ENCODE peak calls at places on chromosomes 4 and X, in six cellular contexts. G, Q, T, Z, K and H are unnamed samples.
A peak's percentile ranks its signal among the peaks of the same experiment; 100 is the strongest.

GRCh38 chr4:6270691-6271121 is 1.1 kb downstream of the WFS1 start:
- DNase-seq in T (no peak), Z (no peak), G (no peak), K (no peak), Q (no peak), H (peak; percentile 34)

GRCh38 chr4:25844957-25845712 is 17.7 kb downstream of the SEL1L3 start:
- DNase-seq in T (no peak), Q (no peak), K (no peak), G (no peak), Z (no peak), H (no peak)

GRCh38 chr4:7170012-7170411 is 22.3 kb upstream of the SORCS2 start:
- DNase-seq in K (no peak), G (no peak), Z (no peak), T (no peak), Q (peak; percentile 7), H (no peak)

GRCh38 chr4:151427268-151427667 is 18.3 kb downstream of the FHIP1A start:
- DNase-seq in Q (no peak), K (no peak), T (no peak), G (no peak), Z (no peak), H (no peak)

GRCh38 chrX:47483310-47484268 is 567 bp upstream of the ZNF41 start:
- DNase-seq in K (peak; percentile 49), G (peak; percentile 28), Z (no peak), T (peak; percentile 9), Q (no peak), H (peak; percentile 31)

GRCh38 chr4:174561556-174561955 is 39.3 kb upstream of the HPGD start:
- DNase-seq in Q (no peak), Z (no peak), G (peak; percentile 64), K (no peak), T (no peak), H (no peak)

GRCh38 chrX:46165411-46165810 is 379.8 kb downstream of the ZNF674 start:
- DNase-seq in Z (peak; percentile 14), K (no peak), T (no peak), Q (no peak), G (no peak), H (peak; percentile 77)

GRCh38 chr4:3766207-3766790 is at the start of gene ADRA2C:
- DNase-seq in G (peak; percentile 33), Q (no peak), K (peak; percentile 42), T (peak; percentile 65), Z (no peak), H (peak; percentile 25)

GRCh38 chr4:187993827-187994226 is 1.7 kb upstream of the ZFP42 start:
- DNase-seq in K (no peak), G (peak; percentile 28), T (peak; percentile 37), Z (no peak), Q (no peak), H (no peak)

GRCh38 chr4:167908816-167909215 is 183.5 kb upstream of the ANXA10 start:
- DNase-seq in Q (no peak), K (no peak), G (no peak), T (no peak), Z (no peak), H (no peak)

GRCh38 chr4:84401669-84402068 is 97.4 kb downstream of the NKX6-1 start:
- DNase-seq in K (no peak), G (peak; percentile 2), T (no peak), Z (no peak), Q (no peak), H (no peak)

GRCh38 chr4:2257361-2258001 is 4.4 kb downstream of the MXD4 start:
- DNase-seq in Q (peak; percentile 42), K (peak; percentile 17), T (no peak), G (no peak), Z (no peak), H (no peak)

GRCh38 chr4:108060164-108060563 is 70.5 kb downstream of the HADH start:
- DNase-seq in Z (no peak), T (no peak), Q (no peak), G (peak; percentile 26), K (no peak), H (peak; percentile 47)

GRCh38 chr4:102608190-102608589 is 107.0 kb downstream of the NFKB1 start:
- DNase-seq in G (no peak), T (no peak), Q (no peak), Z (no peak), K (no peak), H (no peak)

GRCh38 chrX:130623508-130623907 is 221.7 kb downstream of the RBMX2 start:
- DNase-seq in K (no peak), Q (no peak), G (no peak), Z (no peak), T (no peak), H (no peak)

GRCh38 chr4:99402765-99403164 is 32.4 kb downstream of the ADH7 start:
- DNase-seq in G (no peak), Q (no peak), K (no peak), T (no peak), Z (no peak), H (no peak)

GRCh38 chrX:68822641-68823410 is 6.0 kb upstream of the EFNB1 start:
- DNase-seq in Z (no peak), T (peak; percentile 42), Q (no peak), G (peak; percentile 50), K (peak; percentile 41), H (peak; percentile 48)

GRCh38 chr4:67101612-67102011 is 443.7 kb downstream of the CENPC start:
- DNase-seq in G (no peak), Q (no peak), T (no peak), K (no peak), Z (no peak), H (no peak)

GRCh38 chr4:152537881-152538280 is 2.0 kb upstream of the FBXW7 start:
- DNase-seq in Z (no peak), Q (no peak), G (no peak), T (no peak), K (no peak), H (no peak)

GRCh38 chr4:41750624-41751324 is 2.2 kb upstream of the PHOX2B start:
- DNase-seq in Z (no peak), K (no peak), T (no peak), G (no peak), Q (no peak), H (no peak)

GRCh38 chr4:173318648-173319211 is 15.4 kb downstream of the HMGB2 start:
- DNase-seq in K (no peak), T (no peak), G (peak; percentile 13), Z (no peak), Q (no peak), H (peak; percentile 60)

GRCh38 chr4:147826288-147826646 is 94.4 kb downstream of the ARHGAP10 start:
- DNase-seq in Q (no peak), Z (no peak), K (no peak), G (no peak), T (no peak), H (no peak)

GRCh38 chr4:186104895-186105720 is 604 bp downstream of the FAM149A start:
- DNase-seq in Q (no peak), K (peak; percentile 54), T (peak; percentile 52), G (no peak), Z (no peak), H (no peak)

GRCh38 chr4:77782102-77782835 is 36.9 kb downstream of the CNOT6L start:
- DNase-seq in Z (no peak), G (no peak), Q (no peak), T (no peak), K (no peak), H (no peak)

GRCh38 chrX:143378851-143379250 is 138.4 kb downstream of the SPANXN3 start:
- DNase-seq in K (no peak), G (no peak), Z (no peak), Q (no peak), T (no peak), H (no peak)
- H3K4me3 ChIP-seq in K (no peak overlapping the region), G (no peak overlapping the region), Z (no peak overlapping the region), Q (no peak overlapping the region), T (no peak overlapping the region), H (no peak overlapping the region)

DNA sequence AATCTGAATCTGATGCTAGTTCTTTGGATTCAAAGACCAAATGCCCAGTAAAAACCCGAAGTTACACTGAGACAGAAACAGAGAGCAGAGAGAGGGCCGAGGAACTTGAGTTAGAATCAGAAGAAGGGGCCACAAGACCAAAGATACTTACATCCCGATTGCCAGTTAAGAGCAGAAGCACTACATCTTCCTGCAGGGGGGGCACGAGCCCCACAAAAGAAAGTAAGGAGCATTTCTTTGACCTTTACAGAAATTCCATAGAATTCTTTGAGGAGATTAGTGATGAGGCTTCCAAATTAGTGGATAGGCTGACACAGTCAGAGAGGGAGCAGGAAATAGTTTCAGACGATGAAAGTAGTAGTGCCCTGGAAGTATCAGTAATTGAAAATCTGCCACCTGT is 309.3 kb downstream of the ANK2 start:
- DNase-seq in G (peak; percentile 6), K (no peak), Z (no peak), T (peak; percentile 9), Q (no peak), H (no peak)
- TF ChIP-seq CTCF in G (peak; percentile 16), K (no peak), Z (no peak), T (peak; percentile 21), Q (no peak), H (no peak)

GRCh38 chr4:157223446-157223845 is 2.9 kb downstream of the GRIA2 start:
- DNase-seq in T (no peak), Q (no peak), Z (no peak), G (no peak), K (no peak), H (no peak)

GRCh38 chr4:157225096-157225495 is 4.6 kb downstream of the GRIA2 start:
- DNase-seq in G (no peak), Q (no peak), T (no peak), Z (no peak), K (no peak), H (no peak)

GRCh38 chr4:157226601-157227000 is 6.1 kb downstream of the GRIA2 start:
- DNase-seq in Z (no peak), G (no peak), K (no peak), Q (no peak), T (no peak), H (no peak)

GRCh38 chr4:157222764-157223145 is 2.2 kb downstream of the GRIA2 start:
- DNase-seq in Q (no peak), G (no peak), Z (no peak), T (no peak), K (no peak), H (no peak)

GRCh38 chr4:157226035-157226434 is 5.5 kb downstream of the GRIA2 start:
- DNase-seq in G (no peak), Q (no peak), T (no peak), K (no peak), Z (no peak), H (no peak)
- H3K4me3 ChIP-seq in G (no peak overlapping the region), Q (peak overlapping the region; percentile 77), T (no peak overlapping the region), K (no peak overlapping the region), Z (no peak overlapping the region), H (no peak overlapping the region)

DNA sequence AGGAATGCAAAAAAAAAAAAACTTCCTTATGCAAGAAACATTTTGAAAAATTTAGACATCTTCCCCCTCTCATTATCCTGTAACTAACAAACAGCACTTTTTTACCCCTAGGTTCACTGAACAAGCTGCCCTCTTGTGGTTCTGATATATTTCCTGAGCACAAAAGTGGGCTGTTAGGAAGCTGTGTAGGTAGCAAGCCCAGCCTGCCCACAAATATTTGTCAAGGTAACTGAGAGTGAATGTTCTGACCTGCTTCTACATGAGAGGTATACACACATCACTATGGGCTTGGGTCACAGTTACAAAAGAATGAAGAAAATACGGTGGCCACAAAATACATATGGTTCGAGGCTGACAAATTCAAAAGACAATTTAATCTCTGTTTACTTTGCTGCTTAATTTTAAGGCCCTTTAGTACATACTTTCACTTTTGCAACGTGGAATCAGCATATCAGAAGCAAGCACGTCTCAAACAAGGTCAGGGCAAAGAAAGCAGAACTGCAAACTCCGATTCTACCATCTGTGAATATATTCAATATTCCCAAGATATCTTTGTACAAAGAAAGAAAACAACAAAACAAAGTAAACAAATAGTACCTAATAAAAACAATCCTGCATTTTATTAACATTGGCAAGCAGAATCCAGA is 78.6 kb downstream of the RBM47 start:
- DNase-seq in T (peak; percentile 55), K (no peak), G (peak; percentile 50), Z (no peak), Q (no peak), H (peak; percentile 42)
- TF ChIP-seq CTCF in T (peak; percentile 20), K (no peak), G (peak; percentile 36), Z (peak; percentile 15), Q (no peak), H (peak; percentile 53)